ENCODE peak calls at places on chromosomes 16 and 17, in four cellular contexts. Y is A549, W is H1, E is K562. T is an unnamed sample.

GRCh38 chr17:10799407-10799806 is 4.5 kb downstream of the TMEM238L start:
- DNase-seq in Y (no peak), W (no peak), E (no peak), T (no peak)

GRCh38 chr16:24800586-24800985 is 45.2 kb upstream of the SLC5A11 start:
- DNase-seq in Y (peak; percentile 75), E (peak; percentile 21), W (no peak), T (peak; percentile 48)

GRCh38 chr16:85752511-85753420 is 1.9 kb upstream of the C16orf74 start:
- DNase-seq in E (peak; percentile 69), Y (no peak), W (no peak), T (peak; percentile 49)

GRCh38 chr17:10062757-10063385 is 135.5 kb downstream of the GAS7 start:
- DNase-seq in W (no peak), E (no peak), Y (no peak), T (no peak)

GRCh38 chr17:48804936-48805411 is 12.1 kb downstream of the TTLL6 start:
- DNase-seq in W (peak; percentile 68), E (peak; percentile 84), Y (peak; percentile 78), T (peak; percentile 63)

GRCh38 chr16:29705030-29705429 is 26.1 kb downstream of the QPRT start:
- DNase-seq in Y (no peak), W (no peak), E (no peak), T (no peak)

GRCh38 chr17:67779098-67779672 is 46.1 kb upstream of the BPTF start:
- DNase-seq in E (peak; percentile 71), W (peak; percentile 34), Y (peak; percentile 86), T (peak; percentile 74)

GRCh38 chr16:80804061-80804450 is 342 bp downstream of the CDYL2 start:
- DNase-seq in E (no peak), Y (peak; percentile 32), W (no peak), T (peak; percentile 6)

GRCh38 chr17:3802461-3803307 is 1.7 kb upstream of the ITGAE start:
- DNase-seq in W (no peak), Y (no peak), E (no peak), T (peak; percentile 100)

GRCh38 chr16:52441886-52442285 is 105.1 kb downstream of the TOX3 start:
- DNase-seq in W (no peak), Y (no peak), E (no peak), T (no peak)

GRCh38 chr16:27401768-27402568 is at the start of gene IL21R:
- DNase-seq in W (no peak), E (peak; percentile 29), Y (no peak), T (no peak)

GRCh38 chr16:1825864-1826690 is 548 bp downstream of the HAGH start:
- DNase-seq in W (no peak), E (no peak), Y (no peak), T (peak; percentile 32)

GRCh38 chr17:40986920-40987319 is 2.8 kb upstream of the KRT40 start:
- DNase-seq in Y (no peak), E (no peak), W (no peak), T (no peak)

GRCh38 chr16:35574454-35575431 is 2115.3 kb downstream of the TP53TG3F start:
- DNase-seq in Y (no peak), W (no peak), E (no peak), T (no peak)
- TF ChIP-seq RNF2 in Y (no peak), W (no peak), E (no peak), T (no peak)

GRCh38 chr16:19717781-19718623 is at the start of the genes IQCK and KNOP1:
- DNase-seq in W (peak; percentile 78), Y (peak; percentile 90), E (peak; percentile 87), T (peak; percentile 92)
- TF ChIP-seq RNF2 in W (no peak), Y (no peak), E (no peak), T (peak; percentile 89)

DNA sequence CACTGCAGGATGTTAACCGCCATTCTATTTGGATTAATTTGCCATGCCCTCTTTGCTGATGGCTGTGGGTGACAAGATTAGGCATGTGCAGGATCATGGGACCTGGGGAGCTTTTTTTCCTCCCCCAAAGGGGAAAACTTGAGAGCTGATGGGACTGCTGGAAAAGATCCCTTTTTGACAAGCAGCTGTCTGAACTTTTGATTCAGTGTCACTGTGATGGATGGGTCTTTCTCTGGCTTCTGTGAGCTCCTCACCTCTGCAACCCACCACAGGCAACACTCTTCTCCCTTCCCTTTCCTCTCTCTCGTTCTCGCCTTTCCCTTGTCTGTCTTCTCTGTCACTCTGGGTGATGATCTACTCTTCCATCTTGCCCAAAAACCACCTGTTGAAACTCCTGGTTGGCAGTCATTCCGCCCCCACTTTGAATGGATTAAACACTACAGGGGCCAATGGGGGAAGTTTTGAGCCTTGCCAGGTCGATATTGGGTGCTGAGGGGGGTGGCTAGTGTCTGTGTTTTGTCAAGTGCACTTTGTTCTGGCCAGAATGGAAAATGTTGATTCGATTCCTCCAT is 3.1 kb upstream of the CANT1 start:
- DNase-seq in Y (no peak), W (no peak), E (no peak), T (no peak)
- TF ChIP-seq RNF2 in Y (no peak), W (no peak), E (no peak), T (no peak)

GRCh38 chr16:56163089-56163488 is 28.2 kb upstream of the GNAO1 start:
- DNase-seq in Y (no peak), E (no peak), W (no peak), T (no peak)

GRCh38 chr16:56164636-56165035 is 26.7 kb upstream of the GNAO1 start:
- DNase-seq in E (no peak), Y (no peak), W (no peak), T (no peak)

GRCh38 chr16:56161658-56162057 is 29.6 kb upstream of the GNAO1 start:
- DNase-seq in W (no peak), E (no peak), Y (no peak), T (no peak)

GRCh38 chr16:56163938-56164337 is 27.4 kb upstream of the GNAO1 start:
- DNase-seq in E (no peak), Y (no peak), W (no peak), T (no peak)
- TF ChIP-seq RNF2 in E (no peak), Y (no peak), W (no peak), T (no peak)

GRCh38 chr17:77414811-77415400 is 274.1 kb downstream of the SEC14L1 start:
- DNase-seq in W (no peak), E (no peak), Y (no peak), T (no peak)
- TF ChIP-seq RNF2 in W (no peak), E (no peak), Y (no peak), T (no peak)

GRCh38 chr17:43479948-43480347 is 3.8 kb upstream of the DHX8 start:
- DNase-seq in E (no peak), W (no peak), Y (no peak), T (peak; percentile 90)
- TF ChIP-seq RNF2 in E (no peak), W (no peak), Y (no peak), T (no peak)

DNA sequence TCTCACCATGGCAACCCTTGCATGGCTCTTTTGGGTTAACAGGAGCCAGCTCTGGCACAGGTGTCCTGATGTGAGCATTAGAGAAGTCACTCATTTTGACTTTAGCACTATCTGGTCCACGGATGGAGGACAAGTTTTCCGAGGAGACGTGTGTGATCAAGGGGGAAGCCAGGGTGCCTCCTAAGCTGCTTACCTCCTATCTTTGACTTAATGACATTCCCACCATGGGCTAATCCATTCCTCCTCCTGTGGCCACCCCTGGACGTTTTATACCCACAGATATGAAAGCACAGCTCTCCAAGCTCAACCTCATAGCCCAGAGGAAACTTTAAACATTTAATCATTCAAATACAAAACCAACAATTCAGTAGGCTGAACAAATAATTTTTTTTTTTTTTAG is 18.8 kb downstream of the MPP2 start:
- DNase-seq in W (no peak), Y (no peak), E (no peak), T (no peak)
- TF ChIP-seq RNF2 in W (no peak), Y (no peak), E (no peak), T (no peak)